ENCODE peak calls at places on chromosomes 16 and 17, in five cellular contexts. V is heart right ventricle, N is cardiac fibroblast, J is neural progenitor cell, P is stomach. K is an unnamed sample.

GRCh38 chr17:22507823-22508222 is 815.5 kb downstream of the KCNJ18 start:
- DNase-seq in J (no peak), P (no peak), N (peak), V (no peak), K (no peak)

GRCh38 chr17:47789611-47790520 is 31.7 kb downstream of the OSBPL7 start:
- DNase-seq in P (peak), N (peak), V (no peak), J (peak), K (peak)

GRCh38 chr17:70184770-70185169 is 15.4 kb downstream of the KCNJ2 start:
- DNase-seq in V (no peak), N (peak), P (no peak), J (no peak), K (peak)

GRCh38 chr16:23343643-23344612 is 41.8 kb downstream of the SCNN1B start:
- DNase-seq in P (no peak), N (no peak), J (no peak), V (no peak), K (no peak)

GRCh38 chr16:30658731-30659506 is 688 bp downstream of the FBRS start:
- DNase-seq in V (peak), N (peak), P (peak), J (peak), K (peak)

GRCh38 chr16:87580855-87581261 is 21.4 kb upstream of the JPH3 start:
- DNase-seq in V (no peak), J (no peak), P (no peak), N (peak), K (no peak)

GRCh38 chr16:14455577-14455976 is 174.5 kb downstream of the PARN start:
- DNase-seq in J (no peak), N (peak), V (no peak), P (no peak), K (no peak)

GRCh38 chr16:69286941-69287713 is 24.0 kb upstream of the VPS4A start:
- DNase-seq in P (no peak), N (peak), J (peak), V (peak), K (peak)

GRCh38 chr16:57134982-57135381 is 42.6 kb downstream of the CPNE2 start:
- DNase-seq in N (no peak), J (no peak), P (no peak), V (no peak), K (peak)

GRCh38 chr16:29029168-29029994 is 44.5 kb downstream of the LAT start:
- DNase-seq in V (no peak), J (peak), P (no peak), N (peak), K (peak)

GRCh38 chr16:68473358-68474064 is 25.2 kb upstream of the SMPD3 start:
- DNase-seq in N (no peak), P (no peak), J (no peak), V (no peak), K (no peak)

GRCh38 chr16:72833969-72834368 is 214.0 kb downstream of the ZFHX3 start:
- DNase-seq in J (no peak), V (no peak), N (no peak), P (no peak), K (no peak)

GRCh38 chr16:57679768-57680167 is 11.7 kb downstream of the ADGRG3 start:
- DNase-seq in N (no peak), P (no peak), V (no peak), J (no peak), K (no peak)

GRCh38 chr17:3529817-3530741 is 27.5 kb downstream of the TRPV3 start:
- DNase-seq in J (peak), P (no peak), N (peak), V (peak), K (no peak)

GRCh38 chr17:49523196-49523595 is 28.1 kb downstream of the NGFR start:
- DNase-seq in V (no peak), N (no peak), P (no peak), J (no peak), K (no peak)

GRCh38 chr16:58155839-58156238 is 26.7 kb upstream of the CFAP20 start:
- DNase-seq in J (no peak), V (no peak), P (no peak), N (no peak), K (no peak)

GRCh38 chr16:23640669-23640958 is 496 bp downstream of the PALB2 start:
- DNase-seq in J (no peak), P (no peak), N (peak), V (no peak), K (peak)

GRCh38 chr16:89446136-89446974 is 44.0 kb downstream of the ANKRD11 start:
- DNase-seq in J (no peak), N (no peak), V (no peak), P (no peak), K (no peak)

GRCh38 chr17:37816951-37817350 is 72.1 kb upstream of the HNF1B start:
- DNase-seq in J (no peak), V (no peak), N (no peak), P (no peak), K (no peak)

GRCh38 chr16:82236415-82236814 is 66.4 kb upstream of the MPHOSPH6 start:
- DNase-seq in V (no peak), J (no peak), P (no peak), N (no peak), K (no peak)

GRCh38 chr17:57518587-57519118 is 226.4 kb downstream of the CCDC182 start:
- DNase-seq in N (no peak), P (no peak), V (peak), J (peak), K (no peak)

GRCh38 chr17:71383111-71383510 is 737.7 kb upstream of the SOX9 start:
- DNase-seq in P (no peak), N (no peak), V (no peak), J (no peak), K (no peak)

GRCh38 chr16:31441956-31442355 is 633 bp downstream of the ZNF843 start:
- DNase-seq in N (no peak), P (no peak), J (no peak), V (no peak), K (no peak)

GRCh38 chr16:85752511-85753420 is 1.9 kb upstream of the C16orf74 start:
- DNase-seq in N (peak), P (peak), J (peak), V (peak), K (peak)
- H3K4me3 ChIP-seq in N (no peak), P (no peak), J (no peak), V (no peak), K (no peak)

GRCh38 chr17:63542218-63542545 is 8.1 kb upstream of the DCAF7 start:
- DNase-seq in N (no peak), J (no peak), V (no peak), P (no peak), K (no peak)
- TF ChIP-seq CTCF in N (no peak), J (no peak), V (no peak), P (no peak), K (no peak)

DNA sequence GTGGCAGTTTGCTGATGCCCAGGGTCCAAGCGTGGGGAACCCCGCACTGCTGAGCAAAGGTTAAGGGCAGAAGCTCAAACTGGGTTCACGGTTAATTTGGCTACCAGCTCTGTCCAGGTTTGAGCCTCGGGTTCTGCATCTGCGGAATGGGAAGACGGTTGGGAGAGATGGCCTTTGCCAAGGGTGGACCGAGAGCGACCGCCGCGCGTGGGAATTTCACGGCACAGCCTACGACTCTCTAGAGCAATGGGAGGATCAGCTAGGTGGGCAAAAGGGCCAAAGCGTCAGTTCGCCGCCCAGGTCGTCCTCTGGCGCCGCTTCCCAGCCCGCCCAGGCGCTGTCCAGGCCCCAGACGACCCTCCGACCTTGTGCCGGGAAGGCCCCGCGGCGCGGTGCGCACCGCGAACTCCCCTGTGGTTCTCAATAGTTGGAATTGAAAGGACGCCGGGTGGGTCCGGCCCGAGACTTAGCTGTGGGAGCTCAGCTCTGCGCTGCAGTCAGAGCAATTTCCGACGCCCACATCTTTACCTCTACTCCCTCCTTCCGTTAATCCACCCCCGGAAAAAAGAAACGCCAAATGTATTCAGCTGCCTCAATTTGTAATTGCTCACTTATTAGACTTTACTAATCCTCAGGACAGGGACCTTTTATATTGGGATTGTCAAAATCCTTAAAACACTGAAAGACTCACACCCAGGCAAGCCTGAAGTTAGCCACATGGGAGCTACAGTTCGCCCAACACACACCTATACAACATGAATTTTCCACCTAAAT is 2.5 kb upstream of the HS3ST3B1 start:
- DNase-seq in N (no peak), P (no peak), J (peak), V (no peak), K (no peak)
- H3K4me3 ChIP-seq in N (no peak), P (peak), J (peak), V (no peak), K (no peak)

GRCh38 chr17:39636927-39637736 is at the start of gene STARD3:
- DNase-seq in V (peak), P (peak), J (peak), N (peak), K (peak)
- TF ChIP-seq CTCF in V (peak), P (no peak), J (peak), N (peak), K (no peak)

GRCh38 chr16:8712589-8713361 is 38.4 kb downstream of the ABAT start:
- DNase-seq in J (peak), P (no peak), N (no peak), V (no peak), K (no peak)

GRCh38 chr16:8714143-8714542 is 39.7 kb downstream of the ABAT start:
- DNase-seq in V (no peak), J (peak), N (no peak), P (no peak), K (no peak)

GRCh38 chr16:8716592-8716991 is 42.2 kb downstream of the ABAT start:
- DNase-seq in P (no peak), N (no peak), J (no peak), V (no peak), K (peak)

GRCh38 chr16:8716052-8716451 is 41.6 kb downstream of the ABAT start:
- DNase-seq in J (no peak), P (no peak), V (no peak), N (no peak), K (no peak)

DNA sequence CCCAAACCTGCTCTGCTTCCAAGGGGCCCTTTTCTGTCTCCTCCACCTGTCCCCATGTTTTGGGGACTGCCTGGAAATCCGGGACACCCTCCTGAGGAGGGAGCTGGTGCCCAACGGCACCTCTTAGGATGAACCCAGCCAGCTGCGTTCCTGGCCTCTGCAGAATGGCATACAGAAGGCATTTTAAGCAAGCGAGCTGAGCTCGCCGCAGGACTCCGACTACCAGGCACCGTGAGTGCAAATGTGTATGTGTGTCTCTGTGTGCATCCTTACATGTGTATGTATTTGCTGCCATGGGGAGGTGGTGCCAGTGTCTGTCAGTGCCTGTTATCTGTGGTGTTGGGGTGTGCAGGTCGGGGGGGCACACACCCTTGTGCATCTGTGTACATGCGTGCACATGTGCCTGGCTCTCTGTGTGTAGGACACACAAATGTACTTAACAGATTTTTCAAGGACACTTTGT is 39.2 kb downstream of the ABAT start:
- DNase-seq in N (no peak), J (peak), V (no peak), P (no peak), K (no peak)
- H3K4me3 ChIP-seq in N (no peak), J (no peak), V (no peak), P (no peak), K (no peak)

DNA sequence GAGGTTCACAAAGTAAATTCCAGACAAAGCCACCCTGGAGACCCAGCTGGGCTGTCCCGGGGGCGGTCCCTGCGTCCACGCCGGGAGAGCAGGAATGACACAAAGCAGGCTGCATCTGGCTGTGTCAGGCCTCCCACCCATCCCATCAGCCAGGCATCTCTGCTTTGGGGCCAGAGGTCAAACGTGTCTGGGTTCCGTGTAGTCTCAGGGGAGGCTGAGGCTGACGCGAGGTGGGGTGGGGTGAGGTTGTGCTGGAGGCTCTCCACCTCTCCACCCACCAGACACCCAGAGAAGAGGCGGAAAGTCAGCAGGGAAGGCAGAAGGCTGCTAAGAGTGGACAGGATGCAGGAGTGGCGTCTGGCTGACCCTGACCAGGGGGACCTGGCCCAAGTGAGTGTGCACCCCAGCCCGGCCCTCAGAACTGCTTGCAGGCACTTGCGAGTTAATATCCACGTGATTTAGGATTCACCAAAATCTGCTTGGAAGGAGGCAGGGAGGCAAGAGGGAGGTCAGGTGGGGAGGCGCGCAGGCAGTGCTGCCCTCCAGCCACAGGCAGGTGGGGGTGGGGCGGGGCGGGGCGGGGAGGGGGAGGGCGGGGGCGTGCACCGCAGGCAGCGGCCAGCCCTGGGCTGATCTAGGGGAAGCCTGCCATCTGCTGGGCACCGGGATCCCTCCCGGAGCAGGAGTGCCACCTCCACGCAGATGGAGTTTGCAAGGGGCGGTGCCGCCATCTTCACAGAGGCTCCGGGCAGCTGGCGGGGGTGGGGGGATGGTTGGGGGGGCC is 44.3 kb downstream of the TBC1D16 start:
- DNase-seq in N (peak), J (peak), V (peak), P (peak), K (peak)
- TF ChIP-seq CTCF in N (peak), J (peak), V (peak), P (peak), K (peak)